ENCODE peak calls at places on chromosomes 6 and 20, in ten cellular contexts. X, M, I, R, A, W, F, S, Y and G are unnamed samples.

GRCh38 chr6:22249646-22250045 is 47.2 kb downstream of the PRL start:
- DNase-seq in X (no peak), M (no peak), I (no peak), R (no peak), A (no peak), W (no peak), F (no peak), S (no peak), Y (no peak), G (no peak)

GRCh38 chr20:48783533-48784272 is 44.1 kb downstream of the PREX1 start:
- DNase-seq in X (no peak), M (no peak), I (no peak), R (no peak), A (no peak), W (no peak), F (no peak), S (no peak), Y (no peak), G (no peak)

GRCh38 chr6:160462551-160463109 is 114.5 kb downstream of the SLC22A3 start:
- DNase-seq in X (no peak), M (no peak), I (no peak), R (peak; percentile 13), A (no peak), W (no peak), F (no peak), S (no peak), Y (no peak), G (no peak)

GRCh38 chr20:63183422-63184146 is 32.3 kb downstream of the YTHDF1 start:
- DNase-seq in X (peak; percentile 80), M (peak; percentile 59), I (peak; percentile 83), R (peak; percentile 27), A (peak; percentile 8), W (peak; percentile 92), F (peak; percentile 76), S (peak; percentile 65), Y (no peak), G (no peak)

GRCh38 chr6:19205076-19205475 is 632.1 kb upstream of the ID4 start:
- DNase-seq in X (no peak), M (no peak), I (no peak), R (no peak), A (no peak), W (no peak), F (no peak), S (no peak), Y (no peak), G (no peak)

GRCh38 chr6:38136547-38136946 is 317.0 kb downstream of the ZFAND3 start:
- DNase-seq in X (no peak), M (no peak), I (no peak), R (no peak), A (no peak), W (no peak), F (no peak), S (no peak), Y (no peak), G (no peak)

GRCh38 chr6:20771427-20771826 is 237.2 kb downstream of the CDKAL1 start:
- DNase-seq in X (peak; percentile 83), M (no peak), I (no peak), R (no peak), A (no peak), W (no peak), F (no peak), S (no peak), Y (no peak), G (no peak)

GRCh38 chr6:70547313-70547712 is 19.4 kb upstream of the SDHAF4 start:
- DNase-seq in X (peak; percentile 44), M (no peak), I (no peak), R (no peak), A (no peak), W (no peak), F (peak; percentile 13), S (no peak), Y (no peak), G (no peak)

GRCh38 chr6:46233131-46233530 is 62.4 kb upstream of the ENPP5 start:
- DNase-seq in X (no peak), M (no peak), I (no peak), R (no peak), A (no peak), W (no peak), F (no peak), S (no peak), Y (no peak), G (no peak)

GRCh38 chr20:40771308-40771610 is 82.2 kb upstream of the MAFB start:
- DNase-seq in X (no peak), M (no peak), I (no peak), R (no peak), A (no peak), W (no peak), F (no peak), S (no peak), Y (no peak), G (no peak)

GRCh38 chr6:159131709-159132108 is 37.5 kb upstream of the FNDC1 start:
- DNase-seq in X (no peak), M (no peak), I (no peak), R (no peak), A (no peak), W (no peak), F (no peak), S (no peak), Y (no peak), G (no peak)

DNA sequence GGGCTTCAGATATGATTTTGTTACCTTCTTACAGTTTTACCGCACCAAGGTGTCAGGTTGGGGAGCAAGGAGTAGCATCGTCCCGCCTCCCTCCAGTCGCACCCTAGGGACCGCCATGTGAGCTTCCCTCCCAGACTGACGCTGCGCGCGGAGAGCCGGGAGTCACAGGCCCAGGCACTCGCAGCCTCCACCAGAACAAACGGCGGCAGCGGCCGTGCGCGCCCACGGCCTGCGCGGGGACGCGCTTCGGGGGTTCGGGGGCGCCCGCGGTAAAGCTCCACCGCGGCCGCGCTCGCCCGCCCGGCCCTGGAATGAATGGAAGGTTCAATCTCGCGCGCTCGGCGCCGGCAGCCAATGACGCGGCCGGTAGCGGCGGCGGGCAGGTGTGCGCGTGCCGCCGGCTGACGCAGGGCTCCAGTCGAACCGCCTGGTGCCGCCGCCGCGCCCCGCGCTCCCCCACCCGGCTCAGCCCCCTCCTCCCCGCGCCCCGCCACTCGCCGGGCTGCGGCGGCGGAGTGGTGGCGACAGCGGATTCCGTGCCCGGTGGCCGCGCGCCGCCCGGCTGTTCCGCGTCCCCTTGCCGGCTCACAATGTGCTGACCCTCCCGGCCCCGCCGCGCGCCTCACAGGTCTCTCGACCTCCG is 16.5 kb upstream of the LIN28B start:
- DNase-seq in X (peak; percentile 90), M (no peak), I (no peak), R (no peak), A (no peak), W (peak; percentile 88), F (peak; percentile 92), S (no peak), Y (no peak), G (no peak)
- TF ChIP-seq POLR2AphosphoS5 in X (peak; percentile 62), M (no peak), I (no peak), R (no peak), A (no peak), W (peak; percentile 58), F (no peak), S (no peak), Y (no peak), G (no peak)

DNA sequence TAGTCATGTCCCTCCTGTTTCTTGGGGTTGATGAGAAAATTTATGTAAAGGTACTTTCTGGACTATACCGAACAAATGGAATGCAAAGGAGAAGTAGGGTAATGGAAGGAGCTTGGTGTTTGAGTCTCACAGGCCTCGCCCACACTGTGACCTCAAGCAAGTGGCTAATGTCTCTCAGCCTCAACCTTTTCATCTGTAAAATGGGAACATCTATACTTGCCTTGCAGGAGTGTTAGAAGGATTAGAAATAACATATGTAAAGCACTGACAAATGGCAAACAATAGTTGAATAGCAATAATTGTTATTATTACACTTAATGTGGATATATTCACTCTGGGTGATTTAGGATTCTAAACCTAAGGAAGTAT is 8.9 kb upstream of the PKIG start:
- DNase-seq in X (no peak), M (no peak), I (no peak), R (no peak), A (no peak), W (no peak), F (no peak), S (no peak), Y (no peak), G (no peak)
- H3K4me3 ChIP-seq in X (no peak overlapping the region), M (no peak overlapping the region), I (no peak overlapping the region), R (no peak overlapping the region), A (peak overlapping the region; percentile 1), W (no peak overlapping the region), F (no peak overlapping the region), S (no peak overlapping the region), Y (no peak overlapping the region), G (no peak overlapping the region)

GRCh38 chr20:22795455-22795854 is 211.1 kb upstream of the FOXA2 start:
- DNase-seq in X (no peak), M (no peak), I (no peak), R (no peak), A (no peak), W (no peak), F (no peak), S (no peak), Y (no peak), G (no peak)

GRCh38 chr20:22797103-22797502 is 212.7 kb upstream of the FOXA2 start:
- DNase-seq in X (no peak), M (no peak), I (no peak), R (no peak), A (no peak), W (no peak), F (no peak), S (no peak), Y (no peak), G (no peak)

GRCh38 chr20:22794200-22794599 is 209.8 kb upstream of the FOXA2 start:
- DNase-seq in X (no peak), M (no peak), I (no peak), R (no peak), A (no peak), W (no peak), F (no peak), S (no peak), Y (no peak), G (no peak)

GRCh38 chr20:22795897-22796296 is 211.5 kb upstream of the FOXA2 start:
- DNase-seq in X (no peak), M (peak; percentile 28), I (no peak), R (peak; percentile 33), A (peak; percentile 37), W (no peak), F (no peak), S (no peak), Y (no peak), G (peak; percentile 89)

DNA sequence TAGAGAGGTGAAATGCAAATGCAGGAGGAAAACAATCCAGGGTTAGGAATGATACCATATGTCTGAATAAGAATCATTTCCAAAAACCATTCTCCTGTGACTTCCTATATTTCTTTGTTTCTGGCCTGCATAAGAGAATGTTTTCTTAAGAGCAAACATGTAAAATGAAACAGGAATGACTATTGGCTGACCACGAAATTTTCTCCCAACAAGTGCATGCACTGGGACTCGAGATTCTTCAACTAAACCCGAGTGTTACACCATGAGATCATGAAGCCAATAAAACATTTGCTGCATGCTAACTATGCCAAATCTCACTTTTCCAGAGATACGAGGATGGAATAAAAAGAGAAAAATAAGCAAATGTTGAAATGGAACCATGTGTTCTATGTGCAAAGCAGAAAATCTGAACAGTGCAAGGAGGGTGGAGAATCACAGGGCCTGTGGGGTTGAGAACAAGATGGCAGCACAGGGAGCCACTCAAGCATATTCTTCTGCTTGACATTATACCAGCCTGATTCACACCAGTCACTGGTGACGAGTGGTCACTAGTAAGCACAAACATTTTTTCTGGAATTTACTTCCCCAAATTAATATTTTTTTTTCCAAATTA is 212.2 kb upstream of the FOXA2 start:
- DNase-seq in X (no peak), M (no peak), I (no peak), R (no peak), A (no peak), W (no peak), F (no peak), S (no peak), Y (no peak), G (no peak)
- H3K4me1 ChIP-seq in X (peaks cover 9% of the 10 kb centered on the region), M (peaks cover 19% of the 10 kb centered on the region), I (no peaks in the 10 kb centered on the region), R (no peaks in the 10 kb centered on the region), A (no peaks in the 10 kb centered on the region), W (peaks cover 10% of the 10 kb centered on the region), F (no peaks in the 10 kb centered on the region), S (no peaks in the 10 kb centered on the region), Y (peaks cover 9% of the 10 kb centered on the region), G (peaks cover 6% of the 10 kb centered on the region)

GRCh38 chr6:14176429-14176828 is 58.9 kb downstream of the CD83 start:
- DNase-seq in X (no peak), M (no peak), I (no peak), R (no peak), A (no peak), W (no peak), F (no peak), S (no peak), Y (no peak), G (no peak)
- TF ChIP-seq POLR2AphosphoS5 in X (no peak), M (no peak), I (no peak), R (no peak), A (no peak), W (no peak), F (no peak), S (no peak), Y (no peak), G (no peak)